ENCODE peak calls at places on chromosomes 3 and 15, in six cellular contexts. One of them, this sample, is unnamed.
A peak's percentile ranks its signal among the peaks of the same experiment; 100 is the strongest.

GRCh38 chr3:16998236-16998923 is 113.6 kb downstream of the PLCL2 start:
- DNase-seq in neuronal stem cell: no peak
- DNase-seq in trophoblast cell: no peak
- DNase-seq in H1: no peak
- DNase-seq in H9: no peak
- DNase-seq in mesendoderm: no peak
- DNase-seq in this sample: no peak

GRCh38 chr15:59741274-59741906 is 52.3 kb upstream of the BNIP2 start:
- DNase-seq in neuronal stem cell: peak; percentile 20
- DNase-seq in trophoblast cell: no peak
- DNase-seq in H1: no peak
- DNase-seq in H9: peak; percentile 50
- DNase-seq in mesendoderm: peak; percentile 71
- DNase-seq in this sample: no peak

GRCh38 chr3:148379763-148380162 is 317.9 kb upstream of the AGTR1 start:
- DNase-seq in neuronal stem cell: peak; percentile 20
- DNase-seq in trophoblast cell: no peak
- DNase-seq in H1: no peak
- DNase-seq in H9: no peak
- DNase-seq in mesendoderm: peak; percentile 84
- DNase-seq in this sample: peak; percentile 69

GRCh38 chr15:80572337-80572736 is 122.8 kb upstream of the ABHD17C start:
- DNase-seq in neuronal stem cell: no peak
- DNase-seq in trophoblast cell: no peak
- DNase-seq in H1: no peak
- DNase-seq in H9: peak; percentile 15
- DNase-seq in mesendoderm: no peak
- DNase-seq in this sample: no peak

GRCh38 chr3:122233109-122233952 is 49.9 kb downstream of the CASR start:
- DNase-seq in neuronal stem cell: no peak
- DNase-seq in trophoblast cell: peak; percentile 65
- DNase-seq in H1: no peak
- DNase-seq in H9: no peak
- DNase-seq in mesendoderm: no peak
- DNase-seq in this sample: no peak

GRCh38 chr15:84748274-84749110 is at the start of gene ZNF592:
- DNase-seq in neuronal stem cell: peak; percentile 64
- DNase-seq in trophoblast cell: peak; percentile 70
- DNase-seq in H1: no peak
- DNase-seq in H9: peak; percentile 69
- DNase-seq in mesendoderm: peak; percentile 74
- DNase-seq in this sample: peak; percentile 70

GRCh38 chr15:101019351-101019750 is 100.2 kb downstream of the LRRK1 start:
- DNase-seq in neuronal stem cell: no peak
- DNase-seq in trophoblast cell: no peak
- DNase-seq in H1: no peak
- DNase-seq in H9: peak; percentile 12
- DNase-seq in mesendoderm: no peak
- DNase-seq in this sample: no peak

GRCh38 chr15:64284037-64284436 is 71.9 kb downstream of the CSNK1G1 start:
- DNase-seq in neuronal stem cell: no peak
- DNase-seq in trophoblast cell: no peak
- DNase-seq in H1: no peak
- DNase-seq in H9: no peak
- DNase-seq in mesendoderm: no peak
- DNase-seq in this sample: peak; percentile 68

GRCh38 chr3:64533565-64534317 is 154.1 kb downstream of the ADAMTS9 start:
- DNase-seq in neuronal stem cell: peak; percentile 85
- DNase-seq in trophoblast cell: peak; percentile 71
- DNase-seq in H1: peak; percentile 86
- DNase-seq in H9: peak; percentile 91
- DNase-seq in mesendoderm: peak; percentile 92
- DNase-seq in this sample: peak; percentile 87

GRCh38 chr3:141414800-141415462 is 46.6 kb downstream of the ZBTB38 start:
- DNase-seq in neuronal stem cell: no peak
- DNase-seq in trophoblast cell: no peak
- DNase-seq in H1: no peak
- DNase-seq in H9: no peak
- DNase-seq in mesendoderm: no peak
- DNase-seq in this sample: peak; percentile 70

GRCh38 chr15:49427369-49427768 is 4.3 kb downstream of the FGF7 start:
- DNase-seq in neuronal stem cell: no peak
- DNase-seq in trophoblast cell: no peak
- DNase-seq in H1: no peak
- DNase-seq in H9: no peak
- DNase-seq in mesendoderm: no peak
- DNase-seq in this sample: no peak

GRCh38 chr3:69763458-69763857 is 24.2 kb downstream of the MITF start:
- DNase-seq in neuronal stem cell: no peak
- DNase-seq in trophoblast cell: no peak
- DNase-seq in H1: no peak
- DNase-seq in H9: no peak
- DNase-seq in mesendoderm: no peak
- DNase-seq in this sample: no peak

GRCh38 chr3:192875971-192876565 is 41.6 kb downstream of the MB21D2 start:
- DNase-seq in neuronal stem cell: no peak
- DNase-seq in trophoblast cell: no peak
- DNase-seq in H1: no peak
- DNase-seq in H9: no peak
- DNase-seq in mesendoderm: no peak
- DNase-seq in this sample: no peak

GRCh38 chr15:90924375-90924774 is 8.0 kb downstream of the HDDC3 start:
- DNase-seq in neuronal stem cell: no peak
- DNase-seq in trophoblast cell: no peak
- DNase-seq in H1: no peak
- DNase-seq in H9: no peak
- DNase-seq in mesendoderm: no peak
- DNase-seq in this sample: no peak

GRCh38 chr15:62612183-62612733 is 430.3 kb upstream of the TPM1 start:
- DNase-seq in neuronal stem cell: no peak
- DNase-seq in trophoblast cell: no peak
- DNase-seq in H1: no peak
- DNase-seq in H9: no peak
- DNase-seq in mesendoderm: no peak
- DNase-seq in this sample: no peak

GRCh38 chr15:20341901-20342605 is 199.5 kb downstream of the GOLGA6L6 start:
- DNase-seq in neuronal stem cell: no peak
- DNase-seq in trophoblast cell: peak; percentile 42
- DNase-seq in H1: no peak
- DNase-seq in H9: peak; percentile 83
- DNase-seq in mesendoderm: no peak
- DNase-seq in this sample: no peak

GRCh38 chr3:63934041-63934440 is 21.9 kb upstream of the SCAANT1 start:
- DNase-seq in neuronal stem cell: no peak
- DNase-seq in trophoblast cell: no peak
- DNase-seq in H1: no peak
- DNase-seq in H9: no peak
- DNase-seq in mesendoderm: no peak
- DNase-seq in this sample: no peak

GRCh38 chr3:155390361-155390760 is 96.9 kb upstream of the STRIT1 start:
- DNase-seq in neuronal stem cell: no peak
- DNase-seq in trophoblast cell: no peak
- DNase-seq in H1: no peak
- DNase-seq in H9: no peak
- DNase-seq in mesendoderm: no peak
- DNase-seq in this sample: no peak

GRCh38 chr3:16546186-16547004 is 32.9 kb upstream of the RFTN1 start:
- DNase-seq in neuronal stem cell: no peak
- DNase-seq in trophoblast cell: no peak
- DNase-seq in H1: no peak
- DNase-seq in H9: no peak
- DNase-seq in mesendoderm: no peak
- DNase-seq in this sample: no peak

GRCh38 chr3:56205406-56205805 is 262.9 kb downstream of the ERC2 start:
- DNase-seq in neuronal stem cell: no peak
- DNase-seq in trophoblast cell: no peak
- DNase-seq in H1: no peak
- DNase-seq in H9: no peak
- DNase-seq in mesendoderm: no peak
- DNase-seq in this sample: no peak

GRCh38 chr15:63019539-63020109 is 22.9 kb upstream of the TPM1 start:
- DNase-seq in neuronal stem cell: no peak
- DNase-seq in trophoblast cell: peak; percentile 97
- DNase-seq in H1: no peak
- DNase-seq in H9: peak; percentile 74
- DNase-seq in mesendoderm: peak; percentile 65
- DNase-seq in this sample: peak; percentile 95

GRCh38 chr15:79811406-79812405 is 85.1 kb downstream of the MTHFS start:
- DNase-seq in neuronal stem cell: no peak
- DNase-seq in trophoblast cell: no peak
- DNase-seq in H1: no peak
- DNase-seq in H9: no peak
- DNase-seq in mesendoderm: no peak
- DNase-seq in this sample: peak; percentile 25

GRCh38 chr15:72685301-72685924 is 569 bp downstream of the HIGD2B start:
- DNase-seq in neuronal stem cell: no peak
- DNase-seq in trophoblast cell: peak; percentile 6
- DNase-seq in H1: no peak
- DNase-seq in H9: no peak
- DNase-seq in mesendoderm: no peak
- DNase-seq in this sample: peak; percentile 1

GRCh38 chr15:72690938-72691337 is 4.9 kb downstream of the BBS4 start:
- DNase-seq in neuronal stem cell: no peak
- DNase-seq in trophoblast cell: no peak
- DNase-seq in H1: no peak
- DNase-seq in H9: no peak
- DNase-seq in mesendoderm: no peak
- DNase-seq in this sample: no peak

GRCh38 chr15:72688697-72689096 is 2.7 kb downstream of the BBS4 start:
- DNase-seq in neuronal stem cell: no peak
- DNase-seq in trophoblast cell: no peak
- DNase-seq in H1: no peak
- DNase-seq in H9: no peak
- DNase-seq in mesendoderm: no peak
- DNase-seq in this sample: no peak

GRCh38 chr15:72682772-72683171 is 3.2 kb downstream of the HIGD2B start:
- DNase-seq in neuronal stem cell: no peak
- DNase-seq in trophoblast cell: no peak
- DNase-seq in H1: no peak
- DNase-seq in H9: no peak
- DNase-seq in mesendoderm: no peak
- DNase-seq in this sample: no peak

DNA sequence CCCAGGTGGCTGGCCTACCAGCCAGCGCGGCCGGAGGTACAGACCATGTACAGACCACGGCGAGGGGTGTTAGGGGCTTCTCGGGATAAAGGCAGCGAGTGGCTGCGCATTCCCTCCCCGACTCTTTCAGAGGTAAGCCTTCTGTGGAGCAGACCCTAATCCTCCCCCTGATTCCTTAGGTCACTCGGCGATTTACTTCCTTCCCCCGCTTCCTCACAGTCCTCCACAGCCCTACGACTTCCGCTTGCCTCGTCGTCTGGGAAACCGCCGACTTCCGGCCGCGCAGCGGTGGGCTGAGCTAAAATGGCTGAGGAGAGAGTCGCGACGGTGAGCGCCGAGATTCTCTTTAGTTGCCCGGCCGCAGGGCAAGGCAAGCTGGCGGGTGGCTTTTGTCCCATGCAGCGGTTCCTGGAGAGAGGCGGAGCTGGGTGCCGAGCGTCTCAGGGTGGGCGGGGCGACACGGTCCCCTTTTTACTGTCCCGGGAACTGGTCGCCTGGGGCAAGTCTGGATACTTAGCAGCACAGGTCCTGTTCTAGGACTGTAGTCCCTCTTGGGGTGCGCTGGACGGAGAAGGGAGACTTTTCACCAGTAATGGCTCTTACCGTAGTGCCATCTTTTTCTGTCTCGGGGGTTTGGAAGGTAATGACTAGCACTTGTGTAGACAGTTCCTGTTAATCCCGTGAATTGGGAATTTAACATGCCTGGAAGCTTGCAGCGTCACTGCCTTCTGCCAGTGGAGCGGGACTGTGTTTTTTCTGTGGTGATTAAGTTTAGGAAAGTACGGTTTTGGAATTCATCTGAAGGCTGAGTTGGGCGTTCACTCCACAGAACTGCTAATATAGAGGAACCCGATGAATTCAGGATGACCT is at the start of the genes BBS4 and HIGD2B:
- DNase-seq in neuronal stem cell: peak; percentile 88
- DNase-seq in trophoblast cell: peak; percentile 96
- DNase-seq in H1: peak; percentile 86
- DNase-seq in H9: peak; percentile 93
- DNase-seq in mesendoderm: peak; percentile 98
- DNase-seq in this sample: peak; percentile 83
- H4K8ac ChIP-seq in neuronal stem cell: no peak within 1 kb of the TSS
- H4K8ac ChIP-seq in trophoblast cell: peak within 1 kb of the TSS; percentile 93
- H4K8ac ChIP-seq in H1: peak within 1 kb of the TSS; percentile 90
- H4K8ac ChIP-seq in H9: no peak within 1 kb of the TSS
- H4K8ac ChIP-seq in mesendoderm: no peak within 1 kb of the TSS
- H4K8ac ChIP-seq in this sample: peak within 1 kb of the TSS; percentile 98

GRCh38 chr3:184155644-184156521 is 706 bp downstream of the DVL3 start:
- DNase-seq in neuronal stem cell: no peak
- DNase-seq in trophoblast cell: no peak
- DNase-seq in H1: no peak
- DNase-seq in H9: peak; percentile 46
- DNase-seq in mesendoderm: peak; percentile 61
- DNase-seq in this sample: peak; percentile 16
- H3K18ac ChIP-seq in neuronal stem cell: peak overlapping the region; percentile 98
- H3K18ac ChIP-seq in trophoblast cell: peak overlapping the region; percentile 99
- H3K18ac ChIP-seq in H1: peak overlapping the region; percentile 97
- H3K18ac ChIP-seq in H9: no peak overlapping the region
- H3K18ac ChIP-seq in mesendoderm: peak overlapping the region; percentile 92
- H3K18ac ChIP-seq in this sample: peak overlapping the region; percentile 92

DNA sequence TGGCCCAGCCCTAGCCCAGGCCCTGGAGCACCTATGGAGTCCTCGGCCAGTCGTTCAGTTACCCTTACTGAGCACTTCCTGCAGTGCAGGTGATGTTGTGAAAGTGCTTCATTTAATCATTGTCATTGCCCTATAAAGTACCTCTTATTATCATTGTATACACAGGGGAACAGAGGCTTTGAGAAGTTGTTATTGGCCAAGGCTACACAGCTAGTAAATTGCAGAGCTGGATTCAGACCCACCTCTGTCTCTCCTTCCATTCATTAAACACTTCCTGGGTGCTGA is 9.8 kb downstream of the RPL32 start:
- DNase-seq in neuronal stem cell: no peak
- DNase-seq in trophoblast cell: no peak
- DNase-seq in H1: no peak
- DNase-seq in H9: no peak
- DNase-seq in mesendoderm: no peak
- DNase-seq in this sample: no peak
- H4K8ac ChIP-seq in neuronal stem cell: no peak overlapping the region
- H4K8ac ChIP-seq in trophoblast cell: no peak overlapping the region
- H4K8ac ChIP-seq in H1: no peak overlapping the region
- H4K8ac ChIP-seq in H9: no peak overlapping the region
- H4K8ac ChIP-seq in mesendoderm: no peak overlapping the region
- H4K8ac ChIP-seq in this sample: no peak overlapping the region

DNA sequence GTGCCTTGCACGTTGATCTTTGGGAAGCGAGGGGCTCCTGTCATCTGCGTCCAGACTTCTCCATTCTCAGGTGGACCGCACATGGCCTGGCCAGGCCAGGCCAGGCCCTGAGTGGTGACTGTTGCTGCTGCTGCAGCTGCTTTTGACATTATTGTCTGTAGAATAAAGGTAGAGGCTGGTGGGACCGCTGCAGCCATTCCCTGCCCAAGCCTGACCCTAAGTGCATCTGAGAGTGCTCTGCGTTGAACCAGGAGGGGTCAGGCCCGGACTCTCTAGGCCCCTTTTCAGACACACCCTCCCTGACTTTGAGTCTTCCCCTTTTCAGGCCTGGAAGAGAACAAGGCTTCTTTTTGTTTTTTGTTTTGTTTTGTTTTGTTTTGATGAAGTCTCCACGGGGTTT is 54.7 kb upstream of the FLNB start:
- DNase-seq in neuronal stem cell: no peak
- DNase-seq in trophoblast cell: no peak
- DNase-seq in H1: no peak
- DNase-seq in H9: no peak
- DNase-seq in mesendoderm: no peak
- DNase-seq in this sample: no peak
- H3K18ac ChIP-seq in neuronal stem cell: peak overlapping the region; percentile 0
- H3K18ac ChIP-seq in trophoblast cell: no peak overlapping the region
- H3K18ac ChIP-seq in H1: no peak overlapping the region
- H3K18ac ChIP-seq in H9: no peak overlapping the region
- H3K18ac ChIP-seq in mesendoderm: no peak overlapping the region
- H3K18ac ChIP-seq in this sample: peak overlapping the region; percentile 99

This sample was measured in IMR-90.